ENCODE peak calls at places on chromosomes 4 and X, in nine cellular contexts. L is cardiac muscle cell, E is thyroid gland, W is thoracic aorta, X is PC-9, M is astrocyte, Y is pancreas, A is suprapubic skin, U is mammary epithelial cell. C is an unnamed sample.
A peak's percentile ranks its signal among the peaks of the same experiment; 100 is the strongest.

GRCh38 chr4:75710246-75710645 is 14.1 kb upstream of the USO1 start:
- DNase-seq in L (no peak), E (no peak), W (no peak), X (no peak), M (peak; percentile 45), Y (no peak), A (no peak), U (no peak), C (no peak)

GRCh38 chr4:8780596-8781368 is 90.9 kb downstream of the HMX1 start:
- DNase-seq in L (no peak), E (no peak), W (no peak), X (no peak), M (no peak), Y (no peak), A (no peak), U (no peak), C (no peak)

GRCh38 chr4:20612313-20612712 is 87.9 kb upstream of the PACRGL start:
- DNase-seq in L (no peak), E (no peak), W (no peak), X (peak; percentile 12), M (peak; percentile 79), Y (no peak), A (no peak), U (peak; percentile 83), C (no peak)

GRCh38 chr4:98162696-98163095 is 19.4 kb upstream of the STPG2 start:
- DNase-seq in L (no peak), E (no peak), W (no peak), X (no peak), M (no peak), Y (no peak), A (no peak), U (no peak), C (no peak)

GRCh38 chr4:7806080-7806630 is 133.5 kb downstream of the AFAP1 start:
- DNase-seq in L (peak; percentile 95), E (peak; percentile 82), W (no peak), X (no peak), M (peak; percentile 70), Y (peak; percentile 21), A (no peak), U (no peak), C (peak; percentile 96)

GRCh38 chr4:165715989-165716388 is 157.0 kb upstream of the TLL1 start:
- DNase-seq in L (no peak), E (no peak), W (no peak), X (no peak), M (peak; percentile 52), Y (no peak), A (no peak), U (peak; percentile 53), C (no peak)

GRCh38 chr4:141636077-141636770 is at the start of gene IL15:
- DNase-seq in L (peak; percentile 54), E (peak; percentile 91), W (peak; percentile 36), X (peak; percentile 81), M (no peak), Y (peak; percentile 74), A (peak; percentile 74), U (peak; percentile 76), C (peak; percentile 92)

GRCh38 chr4:70759627-70760026 is 37.9 kb downstream of the RUFY3 start:
- DNase-seq in L (no peak), E (no peak), W (no peak), X (no peak), M (peak; percentile 9), Y (no peak), A (no peak), U (no peak), C (no peak)

GRCh38 chrX:129777218-129777768 is 2.5 kb upstream of the SASH3 start:
- DNase-seq in L (no peak), E (peak; percentile 25), W (no peak), X (peak; percentile 66), M (no peak), Y (no peak), A (no peak), U (no peak), C (peak; percentile 84)

GRCh38 chr4:52126946-52127345 is 75.8 kb downstream of the SPATA18 start:
- DNase-seq in L (no peak), E (no peak), W (no peak), X (no peak), M (no peak), Y (no peak), A (no peak), U (peak; percentile 55), C (no peak)

GRCh38 chrX:109845996-109846395 is 112.9 kb upstream of the ACSL4 start:
- DNase-seq in L (peak; percentile 70), E (no peak), W (no peak), X (no peak), M (no peak), Y (no peak), A (no peak), U (no peak), C (no peak)

GRCh38 chrX:50941638-50942037 is 31.1 kb downstream of the BMP15 start:
- DNase-seq in L (peak; percentile 0), E (no peak), W (no peak), X (no peak), M (no peak), Y (no peak), A (no peak), U (no peak), C (no peak)

GRCh38 chrX:29627833-29628232 is 587.5 kb upstream of the MAGEB2 start:
- DNase-seq in L (peak; percentile 10), E (no peak), W (no peak), X (no peak), M (peak; percentile 16), Y (no peak), A (no peak), U (no peak), C (no peak)

GRCh38 chr4:150769235-150769634 is 187.3 kb downstream of the MAB21L2 start:
- DNase-seq in L (peak; percentile 67), E (no peak), W (no peak), X (peak; percentile 5), M (peak; percentile 79), Y (peak; percentile 20), A (no peak), U (peak; percentile 58), C (no peak)

GRCh38 chr4:113919611-113920010 is 59.8 kb downstream of the ARSJ start:
- DNase-seq in L (no peak), E (no peak), W (no peak), X (no peak), M (peak; percentile 64), Y (no peak), A (no peak), U (peak; percentile 57), C (no peak)

GRCh38 chr4:102299708-102300107 is 45.6 kb downstream of the SLC39A8 start:
- DNase-seq in L (peak; percentile 70), E (peak; percentile 25), W (no peak), X (peak; percentile 14), M (peak; percentile 49), Y (no peak), A (no peak), U (peak; percentile 11), C (no peak)

DNA sequence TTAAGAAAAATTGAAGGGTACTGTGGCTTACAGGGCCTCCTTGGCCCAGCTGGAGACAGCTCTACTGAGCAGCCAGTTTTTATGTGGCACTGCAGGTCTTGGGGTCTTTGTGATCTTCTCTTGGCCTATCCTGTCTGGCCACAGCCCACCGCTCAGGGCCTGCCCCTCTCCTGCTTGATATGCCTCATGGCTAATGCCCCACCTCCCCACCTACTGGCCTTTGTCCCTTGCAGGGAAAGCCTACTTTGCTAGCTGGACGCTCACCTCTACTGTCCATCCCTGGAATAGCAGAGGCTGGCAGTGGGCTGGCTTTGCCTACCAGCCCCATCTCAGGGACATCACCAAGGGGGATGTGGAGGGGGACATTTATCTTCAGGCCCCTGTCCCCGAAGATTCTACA is 134.1 kb downstream of the PJA1 start:
- DNase-seq in L (no peak), E (no peak), W (no peak), X (no peak), M (no peak), Y (no peak), A (no peak), U (no peak), C (no peak)
- TF ChIP-seq CTCF in L (peak; percentile 14), E (no peak), W (no peak), X (no peak), M (no peak), Y (no peak), A (no peak), U (peak; percentile 43), C (peak; percentile 16)

GRCh38 chr4:186684220-186684619 is 39.4 kb downstream of the FAT1 start:
- DNase-seq in L (no peak), E (no peak), W (no peak), X (no peak), M (no peak), Y (no peak), A (no peak), U (no peak), C (no peak)
- H3K4me1 ChIP-seq in L (peaks cover 23% of the 10 kb centered on the region), E (peaks cover 54% of the 10 kb centered on the region), W (peaks cover 10% of the 10 kb centered on the region), X (peaks cover 15% of the 10 kb centered on the region), M (peaks cover 32% of the 10 kb centered on the region), Y (peaks cover 22% of the 10 kb centered on the region), A (peaks cover 23% of the 10 kb centered on the region), U (peaks cover 30% of the 10 kb centered on the region), C (peaks cover 54% of the 10 kb centered on the region)

GRCh38 chr4:5693871-5694270 is 14.5 kb downstream of the EVC2 start:
- DNase-seq in L (no peak), E (no peak), W (no peak), X (no peak), M (no peak), Y (no peak), A (no peak), U (no peak), C (no peak)
- TF ChIP-seq CTCF in L (no peak), E (no peak), W (no peak), X (no peak), M (no peak), Y (no peak), A (no peak), U (no peak), C (no peak)

GRCh38 chr4:661231-661630 is 12.8 kb downstream of the ATP5ME start:
- DNase-seq in L (no peak), E (no peak), W (no peak), X (no peak), M (no peak), Y (no peak), A (peak; percentile 17), U (no peak), C (peak; percentile 37)

GRCh38 chr4:658031-658667 is 15.9 kb downstream of the ATP5ME start:
- DNase-seq in L (no peak), E (no peak), W (no peak), X (no peak), M (no peak), Y (peak; percentile 2), A (peak; percentile 61), U (no peak), C (peak; percentile 76)

GRCh38 chr4:660401-660800 is 13.7 kb downstream of the ATP5ME start:
- DNase-seq in L (no peak), E (no peak), W (no peak), X (no peak), M (no peak), Y (peak; percentile 1), A (peak; percentile 51), U (no peak), C (peak; percentile 70)

GRCh38 chr4:658681-659667 is 15.1 kb downstream of the ATP5ME start:
- DNase-seq in L (no peak), E (no peak), W (no peak), X (no peak), M (no peak), Y (peak; percentile 1), A (peak; percentile 38), U (no peak), C (peak; percentile 68)

DNA sequence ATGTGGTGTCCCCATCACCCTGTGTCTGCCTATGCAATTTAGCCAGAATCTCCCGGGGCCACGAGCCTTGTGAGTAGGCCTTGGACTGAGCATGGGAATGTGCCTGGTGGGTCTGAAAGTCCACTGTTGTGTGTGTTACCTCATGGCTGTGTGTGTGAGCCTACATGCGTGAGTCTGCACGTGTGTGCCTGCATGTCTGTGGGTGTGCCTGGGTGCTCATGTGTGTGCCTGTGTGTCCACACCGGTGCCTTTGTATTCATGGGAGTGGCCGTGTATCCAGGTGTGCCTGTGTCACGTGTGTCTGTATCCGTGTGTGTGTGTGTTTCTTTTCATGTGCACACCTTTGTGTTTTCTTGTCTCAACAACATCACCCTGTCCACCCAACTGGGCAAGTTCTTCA is 14.2 kb downstream of the ATP5ME start:
- DNase-seq in L (no peak), E (no peak), W (no peak), X (no peak), M (no peak), Y (no peak), A (peak; percentile 32), U (no peak), C (no peak)
- H3K4me1 ChIP-seq in L (no peaks in the 10 kb centered on the region), E (peaks cover 11% of the 10 kb centered on the region), W (no peaks in the 10 kb centered on the region), X (no peaks in the 10 kb centered on the region), M (no peaks in the 10 kb centered on the region), Y (no peaks in the 10 kb centered on the region), A (peaks cover 11% of the 10 kb centered on the region), U (peaks cover 4% of the 10 kb centered on the region), C (no peaks in the 10 kb centered on the region)

C was measured in kidney.